ENCODE peak calls at places on chromosomes 11 and 22, in ten cellular contexts. E is AG04449; R is cardiac muscle cell; J is NCI-H1092; M is NCI-H1417; X is GDM1; Z is IMR-90; K is heart right ventricle; T is nephron progenitor cell; N is effector memory CD4-positive, alpha-beta T cell. F is an unnamed sample.

GRCh38 chr11:47186937-47187681 is 875 bp upstream of the PACSIN3 start:
- DNase-seq in X (no peak), Z (peak), T (peak), R (peak), E (no peak), N (no peak), K (peak), J (no peak), M (no peak), F (no peak)

GRCh38 chr11:21411114-21411513 is 741.7 kb downstream of the NELL1 start:
- DNase-seq in Z (no peak), N (no peak), M (peak), X (no peak), K (no peak), E (no peak), J (no peak), T (no peak), R (no peak), F (no peak)

GRCh38 chr11:126104420-126104819 is 41.8 kb upstream of the CDON start:
- DNase-seq in Z (no peak), M (peak), K (no peak), N (no peak), E (no peak), T (peak), R (peak), X (no peak), J (peak), F (peak)

GRCh38 chr11:68542617-68543016 is 82.1 kb downstream of the PPP6R3 start:
- DNase-seq in K (no peak), M (no peak), J (no peak), T (no peak), X (no peak), Z (peak), E (peak), N (no peak), R (no peak), F (no peak)

GRCh38 chr11:46826310-46827044 is 19.6 kb downstream of the CKAP5 start:
- DNase-seq in X (no peak), E (no peak), Z (peak), R (peak), N (peak), J (peak), K (peak), M (peak), T (peak), F (peak)

GRCh38 chr11:2796508-2797180 is 88.9 kb downstream of the CDKN1C start:
- DNase-seq in E (no peak), R (no peak), N (no peak), J (no peak), T (no peak), M (no peak), K (peak), X (no peak), Z (no peak), F (no peak)

GRCh38 chr22:42330953-42331525 is 60.6 kb upstream of the TCF20 start:
- DNase-seq in E (no peak), X (no peak), M (peak), Z (no peak), T (peak), R (no peak), N (no peak), K (no peak), J (peak), F (peak)

GRCh38 chr11:12761029-12761428 is 86.8 kb downstream of the TEAD1 start:
- DNase-seq in M (no peak), Z (peak), N (no peak), K (no peak), E (no peak), T (no peak), R (no peak), X (no peak), J (no peak), F (no peak)

GRCh38 chr11:92978226-92979111 is 9.0 kb downstream of the MTNR1B start:
- DNase-seq in Z (peak), E (no peak), T (no peak), X (no peak), N (no peak), K (peak), J (peak), R (no peak), M (peak), F (peak)

GRCh38 chr22:17964647-17965046 is 59.7 kb downstream of the MICAL3 start:
- DNase-seq in R (no peak), X (no peak), N (no peak), J (no peak), M (no peak), K (no peak), Z (no peak), T (no peak), E (no peak), F (no peak)

GRCh38 chr11:35173620-35174278 is 34.8 kb downstream of the CD44 start:
- DNase-seq in K (no peak), R (no peak), Z (no peak), X (no peak), N (no peak), J (no peak), T (no peak), E (no peak), M (no peak), F (no peak)

F was measured in NCI-H1105.